ENCODE peak calls at places on chromosomes 2 and 18, in four cellular contexts. X is HFF-Myc, H is fibroblast of mammary gland, F is fibroblast of lung. Q is an unnamed sample.
A peak's percentile ranks its signal among the peaks of the same experiment; 100 is the strongest.

GRCh38 chr18:75116809-75117208 is 92.1 kb downstream of the PTGR3 start:
- DNase-seq in X (no peak), H (no peak), F (no peak), Q (no peak)

GRCh38 chr18:13566941-13567762 is 159.2 kb downstream of the FAM210A start:
- DNase-seq in X (no peak), H (no peak), F (peak; percentile 12), Q (no peak)

GRCh38 chr2:32553829-32554432 is 73.9 kb upstream of the TTC27 start:
- DNase-seq in X (peak; percentile 11), H (peak; percentile 60), F (peak; percentile 75), Q (peak; percentile 71)

GRCh38 chr18:36595818-36596215 is 233.0 kb downstream of the TPGS2 start:
- DNase-seq in X (no peak), H (no peak), F (no peak), Q (no peak)

GRCh38 chr18:14767474-14767873 is 19.5 kb downstream of the ANKRD30B start:
- DNase-seq in X (no peak), H (no peak), F (peak; percentile 43), Q (no peak)

GRCh38 chr2:119673796-119674195 is 5.2 kb upstream of the TMEM177 start:
- DNase-seq in X (no peak), H (no peak), F (no peak), Q (no peak)

GRCh38 chr2:211026109-211026508 is 469.7 kb downstream of the CPS1 start:
- DNase-seq in X (no peak), H (no peak), F (no peak), Q (no peak)

GRCh38 chr2:239154971-239155805 is 245.6 kb downstream of the HDAC4 start:
- DNase-seq in X (no peak), H (no peak), F (no peak), Q (no peak)

GRCh38 chr18:79569720-79570119 is 109.9 kb upstream of the CTDP1 start:
- DNase-seq in X (no peak), H (no peak), F (no peak), Q (no peak)

GRCh38 chr18:25826377-25826776 is 264.0 kb downstream of the SS18 start:
- DNase-seq in X (no peak), H (no peak), F (no peak), Q (no peak)

GRCh38 chr18:74241970-74242369 is 49.8 kb downstream of the CYB5A start:
- DNase-seq in X (no peak), H (no peak), F (no peak), Q (no peak)

GRCh38 chr2:111659361-111660281 is 224.4 kb downstream of the ANAPC1 start:
- DNase-seq in X (peak; percentile 53), H (peak; percentile 92), F (peak; percentile 92), Q (peak; percentile 89)

GRCh38 chr2:224892574-224893204 is 149.6 kb downstream of the DOCK10 start:
- DNase-seq in X (no peak), H (no peak), F (no peak), Q (no peak)

GRCh38 chr18:64017870-64018269 is 48.0 kb downstream of the SERPINB8 start:
- DNase-seq in X (peak; percentile 10), H (peak; percentile 40), F (peak; percentile 39), Q (peak; percentile 47)

GRCh38 chr2:42492691-42493467 is 903 bp downstream of the KCNG3 start:
- DNase-seq in X (no peak), H (no peak), F (no peak), Q (no peak)

GRCh38 chr2:223537669-223538601 is 64.2 kb downstream of the SCG2 start:
- DNase-seq in X (no peak), H (peak; percentile 54), F (peak; percentile 64), Q (peak; percentile 48)

GRCh38 chr18:427005-427404 is 73.5 kb downstream of the COLEC12 start:
- DNase-seq in X (no peak), H (peak; percentile 96), F (no peak), Q (peak; percentile 65)

GRCh38 chr2:84373391-84373790 is 85.7 kb downstream of the SUCLG1 start:
- DNase-seq in X (no peak), H (no peak), F (no peak), Q (no peak)

GRCh38 chr18:74326238-74326637 is 10.6 kb downstream of the C18orf63 start:
- DNase-seq in X (no peak), H (peak; percentile 11), F (peak; percentile 2), Q (no peak)

GRCh38 chr2:231482806-231483391 is 18.6 kb upstream of the NCL start:
- DNase-seq in X (no peak), H (peak; percentile 52), F (peak; percentile 56), Q (peak; percentile 73)

GRCh38 chr2:78861546-78861945 is 164.0 kb upstream of the REG3G start:
- DNase-seq in X (peak; percentile 1), H (no peak), F (no peak), Q (no peak)

GRCh38 chr2:16640867-16641266 is 24.8 kb downstream of the CYRIA start:
- DNase-seq in X (no peak), H (peak; percentile 64), F (peak; percentile 32), Q (peak; percentile 59)

GRCh38 chr2:240223631-240224030 is 83.2 kb upstream of the OTOS start:
- DNase-seq in X (no peak), H (no peak), F (no peak), Q (no peak)

GRCh38 chr2:86302320-86302719 is 35.1 kb downstream of the REEP1 start:
- DNase-seq in X (no peak), H (peak; percentile 27), F (no peak), Q (peak; percentile 9)

DNA sequence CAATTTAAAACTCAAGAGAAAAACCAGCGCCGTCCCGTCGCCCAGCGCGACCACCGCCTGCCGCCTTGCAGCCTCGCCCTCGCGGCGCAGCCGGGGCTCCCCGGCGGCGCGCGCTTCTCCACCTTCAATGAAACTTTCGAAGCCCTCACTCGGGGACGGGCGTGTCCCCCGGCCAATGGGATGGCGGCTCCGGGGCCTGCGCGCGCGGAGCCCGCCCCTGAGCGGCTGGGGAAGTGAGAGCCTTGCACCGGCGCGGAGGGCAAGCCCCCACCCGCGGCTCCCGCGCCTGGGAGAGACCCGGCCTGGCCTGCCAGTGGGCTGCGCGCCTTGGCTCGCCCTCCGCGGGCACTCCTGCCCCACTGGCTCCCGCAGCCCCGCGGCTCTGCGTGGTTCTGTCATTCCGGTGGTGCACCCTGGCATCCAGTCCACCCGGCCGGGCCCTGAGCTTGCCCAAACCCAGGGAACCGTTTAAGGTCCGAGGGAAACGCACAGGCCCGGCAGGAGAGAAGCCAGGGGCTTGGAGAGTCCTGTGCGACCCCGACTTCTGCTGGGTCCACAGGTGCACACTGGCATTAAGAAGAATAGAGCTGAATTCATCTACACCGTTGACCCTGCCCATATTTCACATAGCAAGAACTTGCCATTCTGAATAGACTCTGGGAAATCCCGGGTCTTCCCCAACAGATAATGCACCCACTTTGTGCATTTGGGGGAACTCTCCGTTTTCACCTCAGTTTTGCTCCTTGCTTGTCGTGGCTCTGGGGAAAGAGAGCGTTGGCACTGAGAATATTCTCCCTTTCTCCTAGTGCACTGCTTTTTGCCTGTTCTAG is at the start of gene PIEZO2:
- DNase-seq in X (no peak), H (peak; percentile 12), F (peak; percentile 66), Q (peak; percentile 28)
- H3K4me3 ChIP-seq in X (peak within 1 kb of the TSS; percentile 27), H (no peak within 1 kb of the TSS), F (peak within 1 kb of the TSS; percentile 41), Q (peak within 1 kb of the TSS; percentile 36)

GRCh38 chr2:67842375-67842959 is 220.3 kb downstream of the C1D start:
- DNase-seq in X (no peak), H (no peak), F (no peak), Q (no peak)
- H3K4me3 ChIP-seq in X (no peak overlapping the region), H (no peak overlapping the region), F (no peak overlapping the region), Q (no peak overlapping the region)

DNA sequence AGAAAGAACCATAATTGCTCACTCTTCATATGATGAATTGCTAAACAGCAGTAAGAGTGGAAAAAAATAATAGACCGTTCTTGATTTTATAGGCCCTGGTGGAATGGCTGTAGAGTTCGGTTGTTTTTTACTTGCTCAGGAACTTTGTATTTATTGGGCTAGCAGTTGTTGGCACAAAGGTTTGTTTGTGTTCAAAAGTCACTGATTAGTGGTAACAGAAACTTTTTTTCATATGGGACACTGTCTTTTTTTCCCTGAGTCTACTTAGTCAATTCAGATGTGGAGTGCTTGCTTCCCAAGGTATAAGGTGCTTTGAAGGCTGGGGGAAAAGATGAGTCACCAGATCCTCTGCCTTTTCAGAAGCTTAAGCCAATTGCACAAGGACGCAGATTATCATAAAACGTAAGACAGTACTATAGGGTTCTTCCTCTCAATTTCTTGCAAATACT is 25.8 kb downstream of the PHLPP1 start:
- DNase-seq in X (peak; percentile 24), H (peak; percentile 74), F (no peak), Q (peak; percentile 66)
- H3K4me3 ChIP-seq in X (no peak overlapping the region), H (no peak overlapping the region), F (no peak overlapping the region), Q (no peak overlapping the region)

GRCh38 chr2:180324191-180324590 is 317.1 kb upstream of the CWC22 start:
- DNase-seq in X (no peak), H (no peak), F (no peak), Q (peak; percentile 9)
- H3K4me3 ChIP-seq in X (no peak overlapping the region), H (no peak overlapping the region), F (no peak overlapping the region), Q (no peak overlapping the region)

GRCh38 chr2:95031076-95031725 is 5.7 kb downstream of the MAL start:
- DNase-seq in X (no peak), H (no peak), F (no peak), Q (no peak)

GRCh38 chr2:95032341-95032740 is 6.8 kb downstream of the MAL start:
- DNase-seq in X (no peak), H (no peak), F (no peak), Q (no peak)

GRCh38 chr2:95030496-95030895 is 5.0 kb downstream of the MAL start:
- DNase-seq in X (no peak), H (no peak), F (no peak), Q (no peak)

GRCh38 chr2:95031726-95032116 is 6.2 kb downstream of the MAL start:
- DNase-seq in X (no peak), H (no peak), F (no peak), Q (no peak)

GRCh38 chr2:95029898-95030341 is 4.4 kb downstream of the MAL start:
- DNase-seq in X (no peak), H (no peak), F (no peak), Q (no peak)
- H3K4me3 ChIP-seq in X (no peak overlapping the region), H (no peak overlapping the region), F (no peak overlapping the region), Q (no peak overlapping the region)

DNA sequence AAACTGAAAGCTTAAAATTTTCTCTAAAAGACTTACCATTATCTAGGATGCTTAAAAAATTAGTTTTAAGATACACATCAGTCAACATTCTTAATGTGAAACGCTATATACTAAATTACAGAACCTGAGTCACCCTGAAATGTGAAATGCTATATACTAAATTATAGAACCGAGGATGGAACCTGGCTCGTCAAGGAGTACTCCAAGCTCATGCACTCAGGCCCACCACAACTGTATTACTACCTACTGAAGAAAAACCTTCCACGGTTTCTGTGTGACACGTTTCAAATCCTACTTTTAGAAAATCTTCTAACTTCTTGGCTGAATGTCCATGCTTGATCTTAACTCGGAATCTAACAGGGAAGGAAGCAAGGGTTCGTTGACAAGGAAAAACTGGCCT is 1.5 kb downstream of the PRKD3 start:
- DNase-seq in X (no peak), H (peak; percentile 16), F (peak; percentile 23), Q (no peak)
- H3K4me3 ChIP-seq in X (peak overlapping the region; percentile 88), H (peak overlapping the region; percentile 87), F (peak overlapping the region; percentile 77), Q (peak overlapping the region; percentile 82)

GRCh38 chr2:159711562-159712193 is 628 bp upstream of the MARCHF7 start:
- DNase-seq in X (no peak), H (peak; percentile 64), F (no peak), Q (peak; percentile 79)

GRCh38 chr2:159712929-159713575 is 746 bp downstream of the MARCHF7 start:
- DNase-seq in X (no peak), H (peak; percentile 14), F (peak; percentile 24), Q (peak; percentile 28)

GRCh38 chr2:159712194-159712928 is at the start of gene MARCHF7:
- DNase-seq in X (peak; percentile 70), H (peak; percentile 92), F (peak; percentile 95), Q (peak; percentile 98)

GRCh38 chr2:159708066-159708760 is 4.1 kb upstream of the MARCHF7 start:
- DNase-seq in X (no peak), H (no peak), F (no peak), Q (no peak)

GRCh38 chr2:159710601-159711180 is 1.6 kb upstream of the MARCHF7 start:
- DNase-seq in X (no peak), H (no peak), F (peak; percentile 19), Q (peak; percentile 69)
- H3K4me3 ChIP-seq in X (no peak overlapping the region), H (no peak overlapping the region), F (no peak overlapping the region), Q (peak overlapping the region; percentile 99)

GRCh38 chr2:18975506-18975905 is 382.9 kb downstream of the OSR1 start:
- DNase-seq in X (no peak), H (no peak), F (no peak), Q (no peak)
- H3K4me3 ChIP-seq in X (no peak overlapping the region), H (no peak overlapping the region), F (no peak overlapping the region), Q (no peak overlapping the region)